ENCODE peak calls at places on chromosomes 2 and 18, in seven cellular contexts. I, W, Q, R, T, P and C are unnamed samples.

GRCh38 chr2:44936275-44936674 is 5.2 kb upstream of the SIX3 start:
- DNase-seq in I (no peak), W (no peak), Q (no peak), R (no peak), T (no peak), P (no peak), C (no peak)

GRCh38 chr2:111119004-111119846 is 1.5 kb upstream of the BCL2L11 start:
- DNase-seq in I (no peak), W (no peak), Q (peak), R (peak), T (peak), P (peak), C (no peak)

GRCh38 chr18:8654482-8655451 is 45.5 kb downstream of the RAB12 start:
- DNase-seq in I (no peak), W (peak), Q (no peak), R (peak), T (no peak), P (no peak), C (no peak)

GRCh38 chr2:128512664-128513415 is 194.2 kb upstream of the HS6ST1 start:
- DNase-seq in I (no peak), W (no peak), Q (no peak), R (no peak), T (no peak), P (no peak), C (no peak)

GRCh38 chr2:190786404-190787166 is 94.0 kb upstream of the GLS start:
- DNase-seq in I (no peak), W (no peak), Q (no peak), R (no peak), T (no peak), P (no peak), C (no peak)

GRCh38 chr2:157173740-157174184 is 83.7 kb upstream of the GALNT5 start:
- DNase-seq in I (no peak), W (peak), Q (no peak), R (no peak), T (no peak), P (no peak), C (no peak)

GRCh38 chr2:37706784-37707183 is 35.3 kb upstream of the CDC42EP3 start:
- DNase-seq in I (no peak), W (no peak), Q (no peak), R (no peak), T (no peak), P (no peak), C (no peak)

GRCh38 chr18:51135361-51135760 is 62.1 kb downstream of the MEX3C start:
- DNase-seq in I (peak), W (peak), Q (no peak), R (no peak), T (no peak), P (no peak), C (no peak)

GRCh38 chr2:240573516-240574385 is 5.5 kb downstream of the RNPEPL1 start:
- DNase-seq in I (no peak), W (no peak), Q (no peak), R (no peak), T (no peak), P (no peak), C (no peak)

GRCh38 chr18:12694032-12694431 is 8.5 kb downstream of the CEP76 start:
- DNase-seq in I (no peak), W (peak), Q (no peak), R (no peak), T (no peak), P (no peak), C (no peak)

GRCh38 chr2:231627384-231628156 is 34.9 kb downstream of the TEX44 start:
- DNase-seq in I (no peak), W (no peak), Q (no peak), R (no peak), T (no peak), P (no peak), C (no peak)

GRCh38 chr2:17107131-17107530 is 411.1 kb downstream of the RAD51AP2 start:
- DNase-seq in I (no peak), W (peak), Q (no peak), R (no peak), T (no peak), P (no peak), C (no peak)

GRCh38 chr2:160566717-160567116 is 73.1 kb upstream of the RBMS1 start:
- DNase-seq in I (no peak), W (no peak), Q (no peak), R (no peak), T (no peak), P (no peak), C (no peak)

GRCh38 chr2:80830891-80831290 is 526.3 kb upstream of the LRRTM1 start:
- DNase-seq in I (no peak), W (no peak), Q (no peak), R (no peak), T (no peak), P (no peak), C (no peak)

GRCh38 chr2:217691516-217691915 is 311.3 kb downstream of the TNS1 start:
- DNase-seq in I (no peak), W (no peak), Q (no peak), R (no peak), T (no peak), P (no peak), C (no peak)

GRCh38 chr2:224910535-224910934 is 131.7 kb downstream of the DOCK10 start:
- DNase-seq in I (no peak), W (no peak), Q (no peak), R (no peak), T (no peak), P (no peak), C (no peak)

GRCh38 chr2:223528036-223528435 is 74.1 kb downstream of the SCG2 start:
- DNase-seq in I (no peak), W (no peak), Q (no peak), R (no peak), T (no peak), P (no peak), C (no peak)

GRCh38 chr2:54763636-54764291 is 40.3 kb downstream of the EML6 start:
- DNase-seq in I (no peak), W (no peak), Q (no peak), R (no peak), T (peak), P (no peak), C (no peak)

GRCh38 chr2:20457027-20457426 is 10.2 kb downstream of the RHOB start:
- DNase-seq in I (no peak), W (no peak), Q (no peak), R (no peak), T (no peak), P (no peak), C (peak)

GRCh38 chr18:8705280-8705940 is at the start of gene MTCL1:
- DNase-seq in I (no peak), W (peak), Q (peak), R (no peak), T (no peak), P (peak), C (peak)

GRCh38 chr18:3453540-3454364 is 3.8 kb downstream of the TGIF1 start:
- DNase-seq in I (no peak), W (peak), Q (peak), R (peak), T (peak), P (no peak), C (peak)

GRCh38 chr18:12334280-12335262 is 26.5 kb downstream of the TUBB6 start:
- DNase-seq in I (no peak), W (no peak), Q (no peak), R (no peak), T (no peak), P (no peak), C (no peak)

GRCh38 chr18:28086530-28087172 is 90.3 kb downstream of the CDH2 start:
- DNase-seq in I (no peak), W (no peak), Q (no peak), R (no peak), T (no peak), P (no peak), C (no peak)

GRCh38 chr2:3557588-3558204 is 437 bp downstream of the RNASEH1 start:
- DNase-seq in I (no peak), W (no peak), Q (no peak), R (no peak), T (no peak), P (no peak), C (no peak)

GRCh38 chr18:12021596-12021995 is 40.3 kb downstream of the IMPA2 start:
- DNase-seq in I (no peak), W (no peak), Q (no peak), R (no peak), T (no peak), P (no peak), C (no peak)

GRCh38 chr2:161965994-161966393 is 108.0 kb downstream of the DPP4 start:
- DNase-seq in I (no peak), W (no peak), Q (no peak), R (no peak), T (no peak), P (no peak), C (no peak)